ENCODE peak calls at places on chromosomes 3 and 15, in six cellular contexts. P, L, V, T, S and F are unnamed samples.
A peak's percentile ranks its signal among the peaks of the same experiment; 100 is the strongest.

GRCh38 chr3:155227141-155227540 is 66.3 kb downstream of the STRIT1 start:
- DNase-seq in P (no peak), L (no peak), V (no peak), T (no peak), S (no peak), F (no peak)

GRCh38 chr3:100761211-100761921 is 52.1 kb downstream of the TFG start:
- DNase-seq in P (peak; percentile 34), L (no peak), V (no peak), T (peak; percentile 67), S (no peak), F (no peak)

GRCh38 chr3:173617490-173617889 is 219.9 kb downstream of the NLGN1 start:
- DNase-seq in P (no peak), L (no peak), V (peak; percentile 13), T (no peak), S (no peak), F (peak; percentile 46)

GRCh38 chr3:123475786-123476185 is 26.9 kb upstream of the ADCY5 start:
- DNase-seq in P (no peak), L (no peak), V (no peak), T (no peak), S (no peak), F (no peak)

GRCh38 chr3:21435871-21436270 is 315.1 kb downstream of the ZNF385D start:
- DNase-seq in P (no peak), L (no peak), V (no peak), T (no peak), S (no peak), F (no peak)

GRCh38 chr15:61374848-61375247 is 145.7 kb upstream of the RORA start:
- DNase-seq in P (no peak), L (no peak), V (no peak), T (no peak), S (no peak), F (no peak)

GRCh38 chr3:126677862-126678549 is 23.1 kb upstream of the TXNRD3 start:
- DNase-seq in P (no peak), L (no peak), V (no peak), T (no peak), S (no peak), F (no peak)

GRCh38 chr3:126472277-126473006 is 3.2 kb downstream of the ZXDC start:
- DNase-seq in P (peak; percentile 86), L (no peak), V (peak; percentile 86), T (peak; percentile 84), S (no peak), F (peak; percentile 88)

GRCh38 chr3:13009132-13009945 is 63.9 kb downstream of the IQSEC1 start:
- DNase-seq in P (no peak), L (no peak), V (peak; percentile 66), T (peak; percentile 86), S (peak; percentile 56), F (peak; percentile 88)

GRCh38 chr15:73637527-73637926 is 4.3 kb upstream of the NPTN start:
- DNase-seq in P (peak; percentile 51), L (no peak), V (no peak), T (no peak), S (no peak), F (no peak)

GRCh38 chr15:57509965-57510364 is 81.7 kb upstream of the MYZAP start:
- DNase-seq in P (no peak), L (no peak), V (no peak), T (no peak), S (no peak), F (no peak)

GRCh38 chr3:48915296-48915695 is 3.3 kb upstream of the ARIH2 start:
- DNase-seq in P (peak; percentile 49), L (no peak), V (no peak), T (peak; percentile 24), S (no peak), F (no peak)

GRCh38 chr3:134330895-134331810 is 43.1 kb downstream of the AMOTL2 start:
- DNase-seq in P (peak; percentile 48), L (no peak), V (no peak), T (no peak), S (no peak), F (no peak)

GRCh38 chr3:52080830-52081719 is 24.7 kb upstream of the DUSP7 start:
- DNase-seq in P (peak; percentile 32), L (no peak), V (no peak), T (no peak), S (no peak), F (peak; percentile 43)

GRCh38 chr3:64207289-64208086 is 17.8 kb downstream of the PRICKLE2 start:
- DNase-seq in P (peak; percentile 52), L (no peak), V (no peak), T (no peak), S (no peak), F (no peak)

GRCh38 chr3:190385835-190386688 is 1.9 kb upstream of the CLDN16 start:
- DNase-seq in P (peak; percentile 25), L (no peak), V (peak; percentile 58), T (no peak), S (no peak), F (no peak)

GRCh38 chr3:12796171-12797123 is at the start of gene CAND2:
- DNase-seq in P (peak; percentile 79), L (peak; percentile 87), V (peak; percentile 62), T (no peak), S (peak; percentile 49), F (peak; percentile 87)

GRCh38 chr15:39165026-39165706 is 415.7 kb upstream of the THBS1 start:
- DNase-seq in P (no peak), L (no peak), V (no peak), T (no peak), S (no peak), F (no peak)

GRCh38 chr3:155110996-155111901 is 31.1 kb downstream of the MME start:
- DNase-seq in P (no peak), L (no peak), V (no peak), T (no peak), S (no peak), F (no peak)

GRCh38 chr3:141506071-141506470 is 19.2 kb downstream of the RASA2 start:
- DNase-seq in P (no peak), L (no peak), V (no peak), T (no peak), S (no peak), F (no peak)

GRCh38 chr3:156258301-156258700 is 137.9 kb downstream of the KCNAB1 start:
- DNase-seq in P (no peak), L (no peak), V (no peak), T (no peak), S (no peak), F (no peak)

GRCh38 chr15:41813426-41813825 is 14.5 kb upstream of the JMJD7 start:
- DNase-seq in P (no peak), L (no peak), V (no peak), T (no peak), S (no peak), F (no peak)

GRCh38 chr3:134640872-134641470 is 9.9 kb downstream of the KY start:
- DNase-seq in P (peak; percentile 63), L (no peak), V (no peak), T (no peak), S (no peak), F (no peak)

GRCh38 chr3:123188058-123188457 is 13.7 kb upstream of the SEC22A start:
- DNase-seq in P (no peak), L (no peak), V (no peak), T (no peak), S (no peak), F (no peak)

GRCh38 chr3:73188707-73189106 is 127.2 kb downstream of the EBLN2 start:
- DNase-seq in P (no peak), L (no peak), V (no peak), T (no peak), S (no peak), F (no peak)

GRCh38 chr3:20930034-20930433 is 744.0 kb upstream of the SGO1 start:
- DNase-seq in P (peak; percentile 19), L (no peak), V (no peak), T (no peak), S (no peak), F (no peak)

GRCh38 chr3:126835472-126836219 is 131.6 kb downstream of the CHCHD6 start:
- DNase-seq in P (peak; percentile 24), L (no peak), V (no peak), T (no peak), S (no peak), F (no peak)

GRCh38 chr3:137778941-137779340 is 14.8 kb downstream of the SOX14 start:
- DNase-seq in P (no peak), L (no peak), V (no peak), T (no peak), S (no peak), F (no peak)

GRCh38 chr3:99969133-99969532 is 145.2 kb downstream of the FILIP1L start:
- DNase-seq in P (no peak), L (no peak), V (no peak), T (no peak), S (no peak), F (no peak)

GRCh38 chr15:88090406-88091085 is 166.0 kb downstream of the NTRK3 start:
- DNase-seq in P (no peak), L (no peak), V (no peak), T (no peak), S (no peak), F (no peak)

GRCh38 chr3:188749010-188749617 is 422.7 kb upstream of the TPRG1 start:
- DNase-seq in P (no peak), L (no peak), V (no peak), T (no peak), S (peak; percentile 45), F (no peak)

DNA sequence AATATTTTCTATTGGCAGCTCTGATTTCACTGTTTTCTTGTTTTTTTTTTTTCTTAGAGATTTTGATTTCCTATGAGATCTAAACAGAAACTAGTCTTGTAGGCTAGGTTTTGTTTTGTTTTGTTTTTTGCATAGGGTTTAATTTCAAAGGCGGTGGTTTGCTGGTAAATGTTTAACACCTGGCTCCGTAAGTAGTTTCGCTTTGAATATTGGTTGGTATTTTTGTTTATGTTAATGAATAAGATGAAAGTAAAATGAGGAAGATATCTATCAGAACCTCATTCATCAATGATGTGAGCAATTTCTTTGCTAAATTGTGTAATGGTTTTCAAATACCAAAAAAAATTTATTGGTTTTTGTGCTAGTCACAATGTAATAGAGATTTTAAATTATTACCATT is 39.7 kb upstream of the TM4SF1 start:
- DNase-seq in P (no peak), L (no peak), V (no peak), T (no peak), S (no peak), F (no peak)
- H3K4me3 ChIP-seq in P (no peak overlapping the region), L (no peak overlapping the region), V (no peak overlapping the region), T (peak overlapping the region; percentile 24), S (no peak overlapping the region), F (peak overlapping the region; percentile 52)

GRCh38 chr15:68034719-68035293 is 19.3 kb upstream of the PIAS1 start:
- DNase-seq in P (no peak), L (no peak), V (no peak), T (no peak), S (no peak), F (no peak)
- H3K9me3 ChIP-seq in P (peaks cover 2% of the 10 kb centered on the region), L (no peaks in the 10 kb centered on the region), V (no peaks in the 10 kb centered on the region), T (no peaks in the 10 kb centered on the region), S (no peaks in the 10 kb centered on the region), F (no peaks in the 10 kb centered on the region)

GRCh38 chr15:91263632-91264477 is 163.8 kb downstream of the SV2B start:
- DNase-seq in P (no peak), L (no peak), V (peak; percentile 74), T (no peak), S (no peak), F (no peak)
- H3K4me3 ChIP-seq in P (no peak overlapping the region), L (no peak overlapping the region), V (peak overlapping the region; percentile 39), T (no peak overlapping the region), S (no peak overlapping the region), F (no peak overlapping the region)

DNA sequence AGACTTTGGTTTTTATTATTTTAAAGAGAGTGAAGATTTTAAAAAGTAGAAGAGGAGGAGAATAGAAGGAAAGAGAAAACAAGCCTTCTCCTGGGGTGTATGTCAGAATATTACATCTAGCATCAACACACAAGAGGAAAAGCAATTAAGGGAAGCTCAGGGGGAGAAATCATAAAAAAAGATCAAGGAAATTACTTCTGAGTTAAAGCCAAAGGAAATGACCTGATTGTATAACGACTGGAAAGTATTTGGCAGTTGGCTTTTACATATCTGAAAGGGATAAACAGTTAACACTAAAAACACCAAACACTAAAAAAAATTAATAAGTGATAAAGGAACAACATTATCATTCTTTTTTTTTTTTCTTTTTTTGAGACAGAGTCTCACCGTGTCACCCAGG is 58.4 kb downstream of the CPNE4 start:
- DNase-seq in P (no peak), L (no peak), V (no peak), T (no peak), S (no peak), F (no peak)
- H3K9me3 ChIP-seq in P (no peaks in the 10 kb centered on the region), L (no peaks in the 10 kb centered on the region), V (no peaks in the 10 kb centered on the region), T (no peaks in the 10 kb centered on the region), S (no peaks in the 10 kb centered on the region), F (no peaks in the 10 kb centered on the region)